ENCODE peak calls at places on chromosomes 5 and 9, in six cellular contexts. X is IMR-90, A is HT-29, K is upper lobe of right lung, L is activated gamma-delta T cell treated with Interleukin-2 at 50 U/mL for 16 hours, B is HepG2. R is an unnamed sample.

GRCh38 chr5:56908942-56909293 is 478 bp upstream of the SETD9 start:
- DNase-seq in B (no peak), A (peak), L (no peak), X (no peak), K (no peak), R (no peak)

GRCh38 chr9:27421567-27421966 is 102.5 kb upstream of the IFNK start:
- DNase-seq in X (no peak), L (no peak), B (no peak), A (no peak), K (no peak), R (no peak)

GRCh38 chr5:140148508-140148907 is 22.8 kb downstream of the IGIP start:
- DNase-seq in A (peak), B (peak), K (no peak), L (no peak), X (no peak), R (no peak)

GRCh38 chr9:79952401-79952800 is 380.6 kb downstream of the TLE4 start:
- DNase-seq in B (no peak), X (peak), A (no peak), L (no peak), K (no peak), R (no peak)

GRCh38 chr9:133497443-133497842 is 18.5 kb upstream of the SLC2A6 start:
- DNase-seq in B (no peak), X (no peak), L (no peak), K (no peak), A (no peak), R (no peak)

GRCh38 chr5:170111088-170111796 is 5.5 kb downstream of the FOXI1 start:
- DNase-seq in L (no peak), B (no peak), A (no peak), X (no peak), K (no peak), R (peak)

GRCh38 chr5:140165101-140165920 is 9.7 kb upstream of the CYSTM1 start:
- DNase-seq in X (no peak), K (no peak), L (no peak), A (peak), B (no peak), R (no peak)

GRCh38 chr5:178831049-178831448 is 28.7 kb upstream of the ZNF354B start:
- DNase-seq in A (no peak), L (no peak), X (no peak), K (no peak), B (no peak), R (no peak)

GRCh38 chr9:116002624-116003023 is 151.0 kb upstream of the PAPPA start:
- DNase-seq in K (no peak), L (no peak), X (no peak), B (no peak), A (peak), R (no peak)

GRCh38 chr5:173736374-173736773 is 119.9 kb upstream of the BOD1 start:
- DNase-seq in X (no peak), K (no peak), A (peak), L (no peak), B (peak), R (no peak)

GRCh38 chr5:32239385-32239784 is 65.3 kb upstream of the GOLPH3 start:
- DNase-seq in B (no peak), K (no peak), X (no peak), A (no peak), L (no peak), R (no peak)

GRCh38 chr9:93599571-93600403 is 23.4 kb downstream of the PHF2 start:
- DNase-seq in X (no peak), L (no peak), A (no peak), K (peak), B (no peak), R (peak)

GRCh38 chr9:69325409-69326212 is 596 bp downstream of the ENTREP1 start:
- DNase-seq in K (peak), L (no peak), B (no peak), A (no peak), X (no peak), R (peak)